ENCODE peak calls at places on chromosome 14, in six cellular contexts. J is AG08395; E is T-helper 1 cell; A is activated effector memory CD4-positive, alpha-beta T cell treated with Interleukin-2 at 50 U/mL for 16 hours; W is stimulated activated naive CD8-positive, alpha-beta T cell treated with anti-CD3 and anti-CD28 coated beads, Interleukin-15, Interleukin-2, amounts not matched to agents 100 U/mL and 50 U/mL, for 24 hours; G is DMS79 treated with DMSO at 0.1 percent for 48 hours. O is an unnamed sample.

GRCh38 chr14:37232907-37233481 is 35.3 kb downstream of the MIPOL1 start:
- DNase-seq in J (peak; percentile 56), E (no peak), A (no peak), W (no peak), G (peak; percentile 81), O (peak; percentile 7)

GRCh38 chr14:34301107-34301734 is 160.8 kb downstream of the SPTSSA start:
- DNase-seq in J (peak; percentile 62), E (no peak), A (no peak), W (no peak), G (peak; percentile 82), O (peak; percentile 35)

GRCh38 chr14:41873379-41874034 is 266.8 kb downstream of the LRFN5 start:
- DNase-seq in J (no peak), E (no peak), A (no peak), W (no peak), G (no peak), O (no peak)

GRCh38 chr14:89440997-89441909 is 24.2 kb upstream of the FOXN3 start:
- DNase-seq in J (no peak), E (no peak), A (no peak), W (no peak), G (no peak), O (no peak)

GRCh38 chr14:77031680-77032482 is 3.4 kb upstream of the IRF2BPL start:
- DNase-seq in J (peak; percentile 56), E (no peak), A (no peak), W (no peak), G (peak; percentile 71), O (no peak)

GRCh38 chr14:99752486-99753121 is 40.6 kb upstream of the EML1 start:
- DNase-seq in J (peak; percentile 64), E (no peak), A (no peak), W (no peak), G (no peak), O (no peak)

GRCh38 chr14:55249423-55249822 is 21.8 kb upstream of the FBXO34 start:
- DNase-seq in J (peak; percentile 63), E (no peak), A (no peak), W (no peak), G (no peak), O (no peak)

GRCh38 chr14:69684461-69685183 is 73.2 kb downstream of the SUSD6 start:
- DNase-seq in J (no peak), E (no peak), A (no peak), W (no peak), G (no peak), O (no peak)

GRCh38 chr14:58747181-58747580 is 109.4 kb downstream of the DACT1 start:
- DNase-seq in J (peak; percentile 77), E (no peak), A (no peak), W (no peak), G (no peak), O (no peak)

GRCh38 chr14:102776761-102777710 is at the start of gene TRAF3:
- DNase-seq in J (peak; percentile 81), E (peak; percentile 82), A (peak; percentile 82), W (peak; percentile 85), G (peak; percentile 41), O (peak; percentile 99)

GRCh38 chr14:83379371-83379770 is 1845.7 kb upstream of the SEL1L start:
- DNase-seq in J (no peak), E (no peak), A (no peak), W (no peak), G (no peak), O (no peak)

GRCh38 chr14:51704465-51705050 is 52.8 kb downstream of the FRMD6 start:
- DNase-seq in J (no peak), E (no peak), A (no peak), W (no peak), G (no peak), O (no peak)